ENCODE peak calls at places on chromosomes 16 and 17, in seven cellular contexts. One of them, this sample, is unnamed.

GRCh38 chr17:56449176-56449575 is 144.3 kb upstream of the NOG start:
- DNase-seq in transverse colon: no peak
- DNase-seq in cardiac muscle cell: no peak
- DNase-seq in IMR-90: no peak
- DNase-seq in uterus: no peak
- DNase-seq in K562: no peak
- DNase-seq in CD8-positive, alpha-beta T cell: no peak
- DNase-seq in this sample: no peak

GRCh38 chr17:36936455-36936934 is 780 bp upstream of the LHX1 start:
- DNase-seq in uterus: no peak
- DNase-seq in IMR-90: no peak
- DNase-seq in K562: no peak
- DNase-seq in CD8-positive, alpha-beta T cell: no peak
- DNase-seq in transverse colon: no peak
- DNase-seq in cardiac muscle cell: no peak
- DNase-seq in this sample: peak; percentile 29

GRCh38 chr17:7136266-7136877 is 21.8 kb upstream of the ASGR2 start:
- DNase-seq in transverse colon: peak; percentile 78
- DNase-seq in cardiac muscle cell: peak; percentile 78
- DNase-seq in K562: peak; percentile 53
- DNase-seq in IMR-90: peak; percentile 69
- DNase-seq in uterus: peak; percentile 68
- DNase-seq in CD8-positive, alpha-beta T cell: peak; percentile 80
- DNase-seq in this sample: peak; percentile 71

GRCh38 chr16:62738631-62739030 is 702.4 kb upstream of the CDH8 start:
- DNase-seq in CD8-positive, alpha-beta T cell: no peak
- DNase-seq in IMR-90: no peak
- DNase-seq in cardiac muscle cell: no peak
- DNase-seq in uterus: no peak
- DNase-seq in transverse colon: no peak
- DNase-seq in K562: no peak
- DNase-seq in this sample: no peak

GRCh38 chr16:67311607-67312449 is 14.7 kb downstream of the KCTD19 start:
- DNase-seq in CD8-positive, alpha-beta T cell: peak; percentile 48
- DNase-seq in cardiac muscle cell: peak; percentile 97
- DNase-seq in transverse colon: no peak
- DNase-seq in IMR-90: peak; percentile 100
- DNase-seq in uterus: peak; percentile 77
- DNase-seq in K562: no peak
- DNase-seq in this sample: no peak

GRCh38 chr17:60573139-60573975 is 26.6 kb upstream of the PPM1D start:
- DNase-seq in uterus: peak; percentile 30
- DNase-seq in transverse colon: no peak
- DNase-seq in cardiac muscle cell: peak; percentile 88
- DNase-seq in CD8-positive, alpha-beta T cell: no peak
- DNase-seq in IMR-90: peak; percentile 74
- DNase-seq in K562: no peak
- DNase-seq in this sample: no peak

GRCh38 chr16:81630632-81631026 is 148.5 kb upstream of the PLCG2 start:
- DNase-seq in cardiac muscle cell: no peak
- DNase-seq in IMR-90: no peak
- DNase-seq in transverse colon: no peak
- DNase-seq in CD8-positive, alpha-beta T cell: no peak
- DNase-seq in uterus: no peak
- DNase-seq in K562: no peak
- DNase-seq in this sample: no peak

GRCh38 chr17:9924735-9925191 is 19.7 kb upstream of the RCVRN start:
- DNase-seq in cardiac muscle cell: peak; percentile 83
- DNase-seq in K562: peak; percentile 23
- DNase-seq in uterus: no peak
- DNase-seq in transverse colon: no peak
- DNase-seq in IMR-90: peak; percentile 75
- DNase-seq in CD8-positive, alpha-beta T cell: no peak
- DNase-seq in this sample: no peak

GRCh38 chr16:4320571-4321137 is 4.8 kb downstream of the GLIS2 start:
- DNase-seq in transverse colon: no peak
- DNase-seq in cardiac muscle cell: no peak
- DNase-seq in K562: no peak
- DNase-seq in uterus: no peak
- DNase-seq in IMR-90: no peak
- DNase-seq in CD8-positive, alpha-beta T cell: no peak
- DNase-seq in this sample: no peak

GRCh38 chr17:61582593-61582992 is 8.4 kb downstream of the NACA2 start:
- DNase-seq in cardiac muscle cell: no peak
- DNase-seq in uterus: no peak
- DNase-seq in K562: no peak
- DNase-seq in IMR-90: no peak
- DNase-seq in CD8-positive, alpha-beta T cell: no peak
- DNase-seq in transverse colon: no peak
- DNase-seq in this sample: no peak

GRCh38 chr16:30600215-30600614 is 10.0 kb downstream of the ZNF689 start:
- DNase-seq in uterus: no peak
- DNase-seq in CD8-positive, alpha-beta T cell: no peak
- DNase-seq in cardiac muscle cell: no peak
- DNase-seq in K562: no peak
- DNase-seq in IMR-90: no peak
- DNase-seq in transverse colon: no peak
- DNase-seq in this sample: no peak

GRCh38 chr16:69688589-69688988 is 37.8 kb downstream of the NQO1 start:
- DNase-seq in cardiac muscle cell: no peak
- DNase-seq in IMR-90: no peak
- DNase-seq in uterus: no peak
- DNase-seq in K562: no peak
- DNase-seq in transverse colon: no peak
- DNase-seq in CD8-positive, alpha-beta T cell: no peak
- DNase-seq in this sample: no peak

GRCh38 chr16:2475413-2476344 is 752 bp downstream of the TBC1D24 start:
- DNase-seq in CD8-positive, alpha-beta T cell: peak; percentile 51
- DNase-seq in IMR-90: no peak
- DNase-seq in transverse colon: peak; percentile 44
- DNase-seq in cardiac muscle cell: no peak
- DNase-seq in K562: peak; percentile 44
- DNase-seq in uterus: no peak
- DNase-seq in this sample: peak; percentile 65

GRCh38 chr16:80746231-80746630 is 58.2 kb downstream of the CDYL2 start:
- DNase-seq in K562: no peak
- DNase-seq in cardiac muscle cell: peak; percentile 40
- DNase-seq in CD8-positive, alpha-beta T cell: no peak
- DNase-seq in uterus: no peak
- DNase-seq in transverse colon: no peak
- DNase-seq in IMR-90: no peak
- DNase-seq in this sample: no peak

GRCh38 chr17:43337684-43338428 is 60.9 kb upstream of the ARL4D start:
- DNase-seq in cardiac muscle cell: no peak
- DNase-seq in K562: no peak
- DNase-seq in IMR-90: no peak
- DNase-seq in CD8-positive, alpha-beta T cell: no peak
- DNase-seq in uterus: no peak
- DNase-seq in transverse colon: no peak
- DNase-seq in this sample: no peak

GRCh38 chr16:10944249-10945064 is at the start of gene CLEC16A:
- DNase-seq in uterus: peak; percentile 97
- DNase-seq in transverse colon: peak; percentile 98
- DNase-seq in K562: peak; percentile 94
- DNase-seq in IMR-90: peak; percentile 96
- DNase-seq in CD8-positive, alpha-beta T cell: peak; percentile 93
- DNase-seq in cardiac muscle cell: peak; percentile 98
- DNase-seq in this sample: peak; percentile 98
- TF ChIP-seq CTCF in uterus: peak; percentile 51
- TF ChIP-seq CTCF in transverse colon: peak; percentile 51
- TF ChIP-seq CTCF in K562: peak; percentile 9
- TF ChIP-seq CTCF in IMR-90: no peak
- TF ChIP-seq CTCF in CD8-positive, alpha-beta T cell: no peak
- TF ChIP-seq CTCF in cardiac muscle cell: no peak
- TF ChIP-seq CTCF in this sample: peak; percentile 18

GRCh38 chr17:40100669-40101366 is 429 bp upstream of the NR1D1 start:
- DNase-seq in K562: peak; percentile 88
- DNase-seq in CD8-positive, alpha-beta T cell: peak; percentile 88
- DNase-seq in transverse colon: peak; percentile 99
- DNase-seq in cardiac muscle cell: peak; percentile 99
- DNase-seq in IMR-90: peak; percentile 99
- DNase-seq in uterus: peak; percentile 98
- DNase-seq in this sample: peak; percentile 97
- H3K4me1 ChIP-seq in K562: peaks cover 47% of the 10 kb centered on the region
- H3K4me1 ChIP-seq in CD8-positive, alpha-beta T cell: peaks cover 81% of the 10 kb centered on the region
- H3K4me1 ChIP-seq in transverse colon: peaks cover 80% of the 10 kb centered on the region
- H3K4me1 ChIP-seq in cardiac muscle cell: peaks cover 29% of the 10 kb centered on the region
- H3K4me1 ChIP-seq in IMR-90: peaks cover 22% of the 10 kb centered on the region
- H3K4me1 ChIP-seq in uterus: peaks cover 46% of the 10 kb centered on the region
- H3K4me1 ChIP-seq in this sample: peaks cover 80% of the 10 kb centered on the region

GRCh38 chr16:57672824-57673223 is 4.7 kb downstream of the ADGRG3 start:
- DNase-seq in uterus: no peak
- DNase-seq in cardiac muscle cell: no peak
- DNase-seq in CD8-positive, alpha-beta T cell: no peak
- DNase-seq in IMR-90: no peak
- DNase-seq in transverse colon: no peak
- DNase-seq in K562: no peak
- DNase-seq in this sample: no peak
- TF ChIP-seq CTCF in uterus: no peak
- TF ChIP-seq CTCF in cardiac muscle cell: no peak
- TF ChIP-seq CTCF in CD8-positive, alpha-beta T cell: no peak
- TF ChIP-seq CTCF in IMR-90: no peak
- TF ChIP-seq CTCF in transverse colon: no peak
- TF ChIP-seq CTCF in K562: no peak
- TF ChIP-seq CTCF in this sample: no peak

GRCh38 chr16:85413713-85414663 is 199.1 kb upstream of the GSE1 start:
- DNase-seq in cardiac muscle cell: no peak
- DNase-seq in K562: no peak
- DNase-seq in transverse colon: no peak
- DNase-seq in CD8-positive, alpha-beta T cell: no peak
- DNase-seq in uterus: no peak
- DNase-seq in IMR-90: no peak
- DNase-seq in this sample: no peak
- H3K4me1 ChIP-seq in cardiac muscle cell: no peaks in the 10 kb centered on the region
- H3K4me1 ChIP-seq in K562: peaks cover 42% of the 10 kb centered on the region
- H3K4me1 ChIP-seq in transverse colon: peaks cover 6% of the 10 kb centered on the region
- H3K4me1 ChIP-seq in CD8-positive, alpha-beta T cell: peaks cover 7% of the 10 kb centered on the region
- H3K4me1 ChIP-seq in uterus: no peaks in the 10 kb centered on the region
- H3K4me1 ChIP-seq in IMR-90: no peaks in the 10 kb centered on the region
- H3K4me1 ChIP-seq in this sample: no peaks in the 10 kb centered on the region

GRCh38 chr17:78132767-78133178 is 2.2 kb downstream of the TMC8 start:
- DNase-seq in K562: no peak
- DNase-seq in transverse colon: no peak
- DNase-seq in cardiac muscle cell: no peak
- DNase-seq in CD8-positive, alpha-beta T cell: no peak
- DNase-seq in IMR-90: no peak
- DNase-seq in uterus: no peak
- DNase-seq in this sample: no peak

GRCh38 chr17:78133179-78133951 is 2.8 kb downstream of the TMC8 start:
- DNase-seq in cardiac muscle cell: no peak
- DNase-seq in uterus: no peak
- DNase-seq in CD8-positive, alpha-beta T cell: peak; percentile 35
- DNase-seq in K562: no peak
- DNase-seq in transverse colon: no peak
- DNase-seq in IMR-90: no peak
- DNase-seq in this sample: no peak

GRCh38 chr17:78131172-78132085 is 858 bp downstream of the TMC8 start:
- DNase-seq in cardiac muscle cell: no peak
- DNase-seq in uterus: no peak
- DNase-seq in IMR-90: no peak
- DNase-seq in CD8-positive, alpha-beta T cell: peak; percentile 65
- DNase-seq in transverse colon: peak; percentile 32
- DNase-seq in K562: no peak
- DNase-seq in this sample: no peak

GRCh38 chr17:78130439-78131101 is at the start of gene TMC8:
- DNase-seq in K562: peak; percentile 47
- DNase-seq in uterus: no peak
- DNase-seq in transverse colon: peak; percentile 72
- DNase-seq in cardiac muscle cell: no peak
- DNase-seq in CD8-positive, alpha-beta T cell: peak; percentile 90
- DNase-seq in IMR-90: no peak
- DNase-seq in this sample: no peak

GRCh38 chr17:78132086-78132676 is 1.6 kb downstream of the TMC8 start:
- DNase-seq in IMR-90: no peak
- DNase-seq in cardiac muscle cell: no peak
- DNase-seq in CD8-positive, alpha-beta T cell: peak; percentile 85
- DNase-seq in transverse colon: peak; percentile 83
- DNase-seq in K562: no peak
- DNase-seq in uterus: no peak
- DNase-seq in this sample: peak; percentile 82
- TF ChIP-seq CTCF in IMR-90: no peak
- TF ChIP-seq CTCF in cardiac muscle cell: no peak
- TF ChIP-seq CTCF in CD8-positive, alpha-beta T cell: no peak
- TF ChIP-seq CTCF in transverse colon: no peak
- TF ChIP-seq CTCF in K562: no peak
- TF ChIP-seq CTCF in uterus: no peak
- TF ChIP-seq CTCF in this sample: no peak

DNA sequence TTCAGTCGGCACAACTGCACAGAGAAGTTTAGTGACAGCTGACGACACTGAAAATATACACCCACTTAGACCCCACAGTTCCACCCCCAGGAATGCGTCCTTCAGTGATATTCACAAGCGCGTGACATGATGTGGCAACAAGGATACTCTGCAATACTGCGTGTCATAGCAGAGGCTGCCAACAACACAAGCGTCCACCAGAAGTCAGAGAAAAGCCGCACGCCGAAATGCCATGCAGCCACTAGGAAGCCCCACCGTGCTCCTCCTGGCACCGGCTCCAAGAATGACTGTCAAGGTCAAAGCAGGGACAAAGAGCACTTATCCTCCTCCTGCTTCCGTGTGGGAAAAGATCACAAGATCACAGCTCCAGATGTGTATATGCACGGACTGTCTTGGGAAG is 3.5 kb downstream of the ATP2A3 start:
- DNase-seq in IMR-90: peak; percentile 55
- DNase-seq in transverse colon: peak; percentile 44
- DNase-seq in cardiac muscle cell: peak; percentile 59
- DNase-seq in CD8-positive, alpha-beta T cell: no peak
- DNase-seq in uterus: no peak
- DNase-seq in K562: no peak
- DNase-seq in this sample: peak; percentile 62
- H3K4me1 ChIP-seq in IMR-90: peaks cover 19% of the 10 kb centered on the region
- H3K4me1 ChIP-seq in transverse colon: peaks cover 62% of the 10 kb centered on the region
- H3K4me1 ChIP-seq in cardiac muscle cell: peaks cover 15% of the 10 kb centered on the region
- H3K4me1 ChIP-seq in CD8-positive, alpha-beta T cell: peaks cover 75% of the 10 kb centered on the region
- H3K4me1 ChIP-seq in uterus: no peaks in the 10 kb centered on the region
- H3K4me1 ChIP-seq in K562: peaks cover 73% of the 10 kb centered on the region
- H3K4me1 ChIP-seq in this sample: peaks cover 52% of the 10 kb centered on the region

GRCh38 chr16:89973654-89974335 is 25.2 kb downstream of the DEF8 start:
- DNase-seq in IMR-90: no peak
- DNase-seq in transverse colon: peak; percentile 32
- DNase-seq in uterus: no peak
- DNase-seq in CD8-positive, alpha-beta T cell: no peak
- DNase-seq in cardiac muscle cell: no peak
- DNase-seq in K562: no peak
- DNase-seq in this sample: peak; percentile 36
- TF ChIP-seq CTCF in IMR-90: no peak
- TF ChIP-seq CTCF in transverse colon: no peak
- TF ChIP-seq CTCF in uterus: no peak
- TF ChIP-seq CTCF in CD8-positive, alpha-beta T cell: no peak
- TF ChIP-seq CTCF in cardiac muscle cell: no peak
- TF ChIP-seq CTCF in K562: no peak
- TF ChIP-seq CTCF in this sample: no peak

DNA sequence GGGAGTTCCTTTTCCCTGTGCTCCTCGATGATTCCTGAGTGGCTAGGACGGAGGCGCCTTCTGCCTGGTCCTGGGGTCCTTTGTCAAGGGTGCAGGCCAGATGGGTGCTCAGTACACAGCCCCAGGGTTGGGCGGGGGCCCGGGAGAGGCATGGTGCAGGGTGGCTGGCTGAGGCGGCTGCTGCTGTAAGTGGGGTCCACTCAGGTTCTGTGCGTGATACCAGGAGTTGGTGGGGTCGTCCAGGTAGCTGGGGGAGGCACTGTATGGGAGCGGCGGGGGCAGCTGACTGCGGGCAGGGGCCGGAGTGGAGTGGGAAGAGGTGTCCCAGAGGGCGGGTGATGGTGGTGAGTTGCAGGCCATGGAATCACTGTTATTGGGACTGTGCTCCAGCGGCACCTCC is 3.6 kb downstream of the DLX3 start:
- DNase-seq in uterus: no peak
- DNase-seq in K562: no peak
- DNase-seq in IMR-90: no peak
- DNase-seq in transverse colon: no peak
- DNase-seq in cardiac muscle cell: no peak
- DNase-seq in CD8-positive, alpha-beta T cell: no peak
- DNase-seq in this sample: no peak
- H3K4me1 ChIP-seq in uterus: no peaks in the 10 kb centered on the region
- H3K4me1 ChIP-seq in K562: peaks cover 12% of the 10 kb centered on the region
- H3K4me1 ChIP-seq in IMR-90: peaks cover 3% of the 10 kb centered on the region
- H3K4me1 ChIP-seq in transverse colon: peaks cover 28% of the 10 kb centered on the region
- H3K4me1 ChIP-seq in cardiac muscle cell: peaks cover 3% of the 10 kb centered on the region
- H3K4me1 ChIP-seq in CD8-positive, alpha-beta T cell: peaks cover 25% of the 10 kb centered on the region
- H3K4me1 ChIP-seq in this sample: peaks cover 19% of the 10 kb centered on the region